ENCODE peak calls at places on chromosome 16, in five cellular contexts. K is cardiac muscle cell, Q is fibroblast of villous mesenchyme, B is AG09309, X is ovary. Z is an unnamed sample.
A peak's percentile ranks its signal among the peaks of the same experiment; 100 is the strongest.

GRCh38 chr16:51524555-51525373 is 373.7 kb upstream of the SALL1 start:
- DNase-seq in K (peak; percentile 55), Q (peak; percentile 53), X (no peak), B (peak; percentile 38), Z (no peak)

GRCh38 chr16:90019543-90020259 is 445 bp upstream of the DBNDD1 start:
- DNase-seq in Q (peak; percentile 21), K (no peak), B (no peak), X (no peak), Z (peak; percentile 12)

GRCh38 chr16:28477311-28477920 is 5.3 kb upstream of the NPIPB7 start:
- DNase-seq in B (no peak), Q (no peak), K (no peak), X (no peak), Z (no peak)

GRCh38 chr16:66161942-66162341 is 204.5 kb upstream of the CDH5 start:
- DNase-seq in K (no peak), X (no peak), B (no peak), Q (no peak), Z (no peak)

GRCh38 chr16:1458977-1459341 is 14.6 kb upstream of the CCDC154 start:
- DNase-seq in K (no peak), B (no peak), Q (no peak), X (no peak), Z (no peak)

GRCh38 chr16:88684569-88685155 is 1.6 kb downstream of the SNAI3 start:
- DNase-seq in B (no peak), K (no peak), Q (no peak), X (no peak), Z (no peak)

GRCh38 chr16:31331141-31331764 is 23.7 kb upstream of the ITGAX start:
- DNase-seq in K (no peak), Q (no peak), B (no peak), X (no peak), Z (no peak)

GRCh38 chr16:6643083-6643686 is 689.5 kb upstream of the RBFOX1 start:
- DNase-seq in B (peak; percentile 18), Q (peak; percentile 50), K (peak; percentile 58), X (peak; percentile 26), Z (no peak)

GRCh38 chr16:87384162-87384999 is 805 bp upstream of the FBXO31 start:
- DNase-seq in X (no peak), Q (no peak), B (no peak), K (no peak), Z (no peak)

GRCh38 chr16:29012913-29013641 is 28.2 kb downstream of the LAT start:
- DNase-seq in B (no peak), K (no peak), Q (no peak), X (no peak), Z (no peak)

GRCh38 chr16:58459344-58460218 is 40.4 kb upstream of the NDRG4 start:
- DNase-seq in B (no peak), X (no peak), Q (peak; percentile 41), K (peak; percentile 34), Z (peak; percentile 66)

GRCh38 chr16:23694707-23695373 is 16.2 kb downstream of the PLK1 start:
- DNase-seq in Q (no peak), X (no peak), B (no peak), K (peak; percentile 69), Z (no peak)

GRCh38 chr16:66923866-66924265 is 1.5 kb downstream of the RRAD start:
- DNase-seq in X (no peak), Q (no peak), B (no peak), K (no peak), Z (no peak)

GRCh38 chr16:89613101-89613953 is at the start of gene DPEP1:
- DNase-seq in K (no peak), Q (peak; percentile 64), B (no peak), X (no peak), Z (no peak)

GRCh38 chr16:3188925-3189825 is 1.2 kb downstream of the OR1F1 start:
- DNase-seq in Q (peak; percentile 73), X (no peak), B (no peak), K (peak; percentile 54), Z (no peak)

GRCh38 chr16:21727344-21727743 is 63.6 kb downstream of the OTOA start:
- DNase-seq in K (no peak), X (no peak), B (no peak), Q (no peak), Z (no peak)

GRCh38 chr16:4345439-4346204 is 5.5 kb downstream of the PAM16 start:
- DNase-seq in B (no peak), Q (peak; percentile 28), K (no peak), X (no peak), Z (no peak)

GRCh38 chr16:56277040-56277439 is 85.8 kb downstream of the GNAO1 start:
- DNase-seq in Q (no peak), B (no peak), K (no peak), X (no peak), Z (no peak)

GRCh38 chr16:86982347-86982596 is 334.9 kb downstream of the C16orf95 start:
- DNase-seq in Q (no peak), K (no peak), X (no peak), B (no peak), Z (no peak)

GRCh38 chr16:11602321-11602720 is 15.6 kb upstream of the LITAF start:
- DNase-seq in Q (no peak), X (no peak), K (no peak), B (no peak), Z (no peak)

GRCh38 chr16:57264950-57265371 is 19.5 kb downstream of the PLLP start:
- DNase-seq in Q (no peak), B (no peak), K (no peak), X (no peak), Z (no peak)

GRCh38 chr16:78128920-78129319 is 29.5 kb downstream of the WWOX start:
- DNase-seq in X (no peak), Q (peak; percentile 13), K (peak; percentile 10), B (no peak), Z (no peak)

GRCh38 chr16:57208926-57209325 is 22.8 kb downstream of the RSPRY1 start:
- DNase-seq in K (no peak), Q (no peak), X (no peak), B (no peak), Z (no peak)

GRCh38 chr16:9125658-9126492 is 34.4 kb downstream of the HAPSTR1 start:
- DNase-seq in B (no peak), Q (no peak), X (no peak), K (no peak), Z (no peak)

GRCh38 chr16:11639925-11640899 is 28.0 kb upstream of the SNN start:
- DNase-seq in K (peak; percentile 98), Q (peak; percentile 99), B (peak; percentile 97), X (peak; percentile 87), Z (peak; percentile 99)

DNA sequence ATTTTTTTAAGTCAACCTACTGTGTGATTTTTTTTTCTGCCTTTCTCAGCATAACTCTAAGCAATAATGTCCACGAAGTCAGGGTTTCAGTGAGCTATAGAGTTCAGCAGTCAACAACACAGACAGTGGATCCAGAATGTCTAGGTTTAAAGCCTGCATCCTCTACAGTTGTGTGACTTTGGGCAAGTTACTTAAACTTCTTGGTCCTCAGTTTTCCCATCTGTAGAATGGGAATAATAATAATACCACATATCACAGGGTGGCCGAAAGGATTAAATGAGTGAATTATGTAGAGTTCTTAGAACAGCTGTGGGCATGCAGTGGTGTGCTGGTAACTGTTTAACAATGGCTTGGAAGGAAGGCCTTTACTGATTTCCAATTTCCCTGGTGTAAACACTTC is 38.8 kb upstream of the MEAK7 start:
- DNase-seq in B (no peak), Q (no peak), K (no peak), X (no peak), Z (no peak)
- TF ChIP-seq CTCF in B (no peak), Q (no peak), K (no peak), X (no peak), Z (no peak)

GRCh38 chr16:81266680-81267095 is 28.2 kb downstream of the BCO1 start:
- DNase-seq in X (no peak), K (peak; percentile 5), Q (no peak), B (no peak), Z (no peak)
- H3K4me3 ChIP-seq in X (no peak overlapping the region), K (no peak overlapping the region), Q (no peak overlapping the region), B (no peak overlapping the region), Z (no peak overlapping the region)

GRCh38 chr16:69476920-69477418 is 52.5 kb downstream of the CYB5B start:
- DNase-seq in B (peak; percentile 87), X (no peak), K (peak; percentile 67), Q (peak; percentile 97), Z (no peak)
- TF ChIP-seq CTCF in B (peak; percentile 9), X (no peak), K (no peak), Q (no peak), Z (no peak)

DNA sequence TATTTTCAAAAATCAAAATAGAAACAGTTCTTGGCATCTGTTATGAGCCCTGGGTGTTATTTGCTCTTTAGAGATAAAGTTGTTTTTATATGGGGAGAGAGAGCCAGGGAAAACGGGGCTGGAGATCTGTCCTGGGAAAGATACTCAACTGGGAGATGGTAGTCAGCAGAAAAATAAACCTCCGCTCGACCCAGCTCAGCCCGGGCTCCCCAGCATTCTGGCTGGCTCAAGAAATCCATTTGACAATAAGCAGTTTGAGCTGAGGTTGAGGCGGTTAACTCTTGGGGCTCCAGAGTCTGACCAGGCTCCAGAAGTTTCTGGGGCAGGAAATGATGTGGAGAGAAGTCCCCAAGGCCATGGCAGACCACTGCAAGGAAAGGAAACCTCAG is 151.9 kb downstream of the IRX5 start:
- DNase-seq in Q (no peak), X (no peak), K (no peak), B (no peak), Z (no peak)
- H3K4me3 ChIP-seq in Q (no peak overlapping the region), X (no peak overlapping the region), K (no peak overlapping the region), B (no peak overlapping the region), Z (no peak overlapping the region)

DNA sequence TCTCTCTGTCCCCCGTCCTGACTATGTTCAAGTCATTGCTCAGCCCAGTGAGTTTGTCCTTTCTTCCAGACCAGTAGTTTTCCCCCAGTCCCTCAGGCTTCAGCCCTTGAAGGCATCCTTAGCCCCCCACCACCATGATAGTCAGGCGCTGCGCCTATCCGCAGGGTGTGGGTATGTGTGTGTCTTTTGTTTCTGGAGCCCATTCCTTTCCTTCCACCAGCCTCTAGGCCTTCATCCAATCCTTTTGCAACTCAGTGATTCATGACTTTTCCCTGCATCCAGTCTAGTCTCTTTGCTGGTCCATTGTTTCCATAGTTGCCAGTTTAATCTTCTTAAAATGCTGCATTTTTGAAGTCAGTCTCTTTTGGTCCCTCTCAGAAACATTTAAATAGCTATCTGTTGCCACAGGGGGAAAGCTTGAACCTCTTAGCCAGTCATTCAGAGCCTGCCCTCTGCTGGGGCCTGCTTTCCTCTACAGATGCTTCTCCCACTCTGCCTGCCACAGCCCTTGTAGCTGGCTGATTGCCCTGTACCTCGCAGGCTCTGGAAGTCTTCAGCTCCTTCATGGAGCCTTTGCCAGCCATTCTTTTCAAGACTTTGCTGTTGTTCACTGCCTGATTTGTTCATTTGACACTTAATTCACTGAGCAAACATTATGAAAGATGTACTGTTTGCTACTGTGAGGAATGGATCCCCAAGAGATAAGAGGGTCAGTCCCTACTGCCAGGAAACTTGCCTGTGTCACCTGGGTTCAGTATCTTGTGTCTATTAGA is 55.9 kb upstream of the ADCY7 start:
- DNase-seq in K (peak; percentile 96), Q (peak; percentile 90), X (peak; percentile 77), B (peak; percentile 92), Z (peak; percentile 89)
- TF ChIP-seq CTCF in K (peak; percentile 84), Q (peak; percentile 83), X (peak; percentile 52), B (peak; percentile 87), Z (peak; percentile 88)

GRCh38 chr16:69883744-69884143 is 67.4 kb upstream of the CLEC18A start:
- DNase-seq in X (no peak), B (no peak), Q (no peak), K (no peak), Z (no peak)

GRCh38 chr16:69885722-69886121 is 65.4 kb upstream of the CLEC18A start:
- DNase-seq in X (no peak), Q (no peak), K (no peak), B (no peak), Z (no peak)

GRCh38 chr16:69881141-69881540 is 70.0 kb upstream of the CLEC18A start:
- DNase-seq in B (no peak), Q (no peak), K (no peak), X (no peak), Z (no peak)

GRCh38 chr16:69880640-69881133 is 70.4 kb upstream of the CLEC18A start:
- DNase-seq in Q (peak; percentile 24), K (peak; percentile 40), X (no peak), B (no peak), Z (no peak)
- H3K4me3 ChIP-seq in Q (no peak overlapping the region), K (no peak overlapping the region), X (no peak overlapping the region), B (no peak overlapping the region), Z (no peak overlapping the region)